ENCODE peak calls at places on chromosomes 13 and 19, in eight cellular contexts. X is RWPE1; L is GM13977; A is activated gamma-delta T cell treated with Interleukin-2 at 50 U/mL for 16 hours; D is activated CD4-positive, alpha-beta T cell treated with anti-CD3 and anti-CD28 coated beads, Interleukin-2, amount 50 U/mL, for 1 hour; I is GOT3; E is NCI-H510A; G is omental fat pad. S is an unnamed sample.

GRCh38 chr19:39935262-39935661 is 828 bp upstream of the FCGBP start:
- DNase-seq in X (no peak), I (no peak), G (no peak), E (no peak), L (no peak), A (no peak), D (no peak), S (no peak)

GRCh38 chr19:11418518-11419506 is at the start of gene RGL3:
- DNase-seq in E (peak), D (no peak), G (no peak), A (no peak), I (no peak), X (no peak), L (peak), S (peak)

GRCh38 chr13:110446570-110446880 is 115.0 kb downstream of the RAB20 start:
- DNase-seq in E (no peak), I (no peak), A (no peak), L (no peak), G (no peak), D (no peak), X (no peak), S (no peak)

GRCh38 chr19:5172859-5173577 is 167.6 kb downstream of the PTPRS start:
- DNase-seq in X (peak), L (no peak), I (peak), E (no peak), D (no peak), G (no peak), A (no peak), S (no peak)

GRCh38 chr19:13023666-13024065 is 28.4 kb downstream of the NFIX start:
- DNase-seq in E (no peak), A (no peak), G (no peak), D (no peak), I (no peak), L (no peak), X (peak), S (no peak)

GRCh38 chr19:8577741-8578140 is 499 bp upstream of the MYO1F start:
- DNase-seq in D (no peak), E (no peak), X (no peak), G (no peak), L (no peak), I (no peak), A (no peak), S (no peak)

GRCh38 chr13:41694902-41695301 is 237.6 kb downstream of the RGCC start:
- DNase-seq in A (no peak), L (no peak), G (peak), D (no peak), X (peak), E (no peak), I (no peak), S (no peak)

GRCh38 chr19:17321655-17322489 is 12.5 kb downstream of the DDA1 start:
- DNase-seq in L (no peak), A (no peak), E (no peak), G (no peak), I (no peak), X (no peak), D (no peak), S (no peak)

GRCh38 chr13:33531484-33531883 is 245.9 kb upstream of the STARD13 start:
- DNase-seq in A (no peak), E (no peak), L (no peak), G (no peak), D (no peak), X (no peak), I (no peak), S (no peak)

GRCh38 chr13:23623394-23623793 is 53.2 kb downstream of the TNFRSF19 start:
- DNase-seq in L (no peak), G (no peak), E (no peak), I (no peak), X (no peak), D (no peak), A (no peak), S (no peak)

GRCh38 chr19:45597425-45598111 is 4.4 kb downstream of the GPR4 start:
- DNase-seq in D (no peak), L (peak), A (no peak), E (no peak), X (no peak), I (no peak), G (no peak), S (no peak)

GRCh38 chr13:86906458-86906857 is 764.7 kb upstream of the SLITRK5 start:
- DNase-seq in D (no peak), A (no peak), I (no peak), X (no peak), L (no peak), E (no peak), G (no peak), S (no peak)

GRCh38 chr19:18889949-18890745 is 5.8 kb downstream of the CERS1 start:
- DNase-seq in E (no peak), A (no peak), D (no peak), I (no peak), L (no peak), G (no peak), X (no peak), S (no peak)

GRCh38 chr19:18440421-18440877 is 2.5 kb upstream of the ISYNA1 start:
- DNase-seq in X (no peak), D (peak), E (peak), G (no peak), I (no peak), L (no peak), A (no peak), S (peak)

GRCh38 chr19:1756264-1756663 is 3.0 kb downstream of the ONECUT3 start:
- DNase-seq in X (no peak), I (no peak), L (no peak), A (no peak), G (no peak), E (no peak), D (no peak), S (peak)

GRCh38 chr19:44894946-44895345 is 3.9 kb downstream of the TOMM40 start:
- DNase-seq in L (no peak), X (no peak), I (no peak), E (no peak), G (no peak), D (no peak), A (no peak), S (no peak)

GRCh38 chr19:18282021-18282787 is 782 bp upstream of the JUND start:
- DNase-seq in X (no peak), L (no peak), A (no peak), D (no peak), E (peak), I (no peak), G (peak), S (no peak)

GRCh38 chr19:11422163-11423068 is 3.3 kb upstream of the RGL3 start:
- DNase-seq in L (peak), I (no peak), E (no peak), X (peak), A (peak), G (peak), D (peak), S (no peak)

GRCh38 chr13:24802074-24802473 is 38.1 kb downstream of the RNF17 start:
- DNase-seq in X (peak), A (no peak), I (no peak), L (no peak), E (no peak), D (no peak), G (no peak), S (no peak)

GRCh38 chr13:103325675-103326074 is 259.5 kb upstream of the SLC10A2 start:
- DNase-seq in X (no peak), A (no peak), D (no peak), I (no peak), G (no peak), L (no peak), E (no peak), S (no peak)

GRCh38 chr13:110665491-110666254 is 40.2 kb downstream of the CARS2 start:
- DNase-seq in A (no peak), I (no peak), L (no peak), X (no peak), E (no peak), D (no peak), G (no peak), S (no peak)

GRCh38 chr19:7763696-7764095 is 653 bp downstream of the CLEC4M start:
- DNase-seq in X (no peak), G (no peak), E (no peak), A (no peak), D (no peak), L (no peak), I (no peak), S (no peak)

GRCh38 chr19:3977242-3978143 is 6.6 kb upstream of the DAPK3 start:
- DNase-seq in G (no peak), X (no peak), D (no peak), A (no peak), I (no peak), E (no peak), L (no peak), S (no peak)

GRCh38 chr13:33172400-33172799 is 113.2 kb downstream of the STARD13 start:
- DNase-seq in X (no peak), E (no peak), G (no peak), A (no peak), I (no peak), L (no peak), D (no peak), S (no peak)

GRCh38 chr13:94079876-94080275 is 399.6 kb downstream of the DCT start:
- DNase-seq in A (no peak), I (no peak), L (no peak), X (no peak), E (no peak), D (no peak), G (no peak), S (no peak)

GRCh38 chr13:90618133-90618532 is 729.4 kb upstream of the MIR17HG start:
- DNase-seq in A (no peak), G (no peak), E (no peak), D (no peak), X (no peak), I (no peak), L (no peak), S (no peak)

GRCh38 chr13:111518161-111518791 is 197.8 kb downstream of the TEX29 start:
- DNase-seq in L (no peak), A (no peak), I (no peak), G (no peak), D (no peak), X (no peak), E (peak), S (no peak)